ENCODE peak calls at places on chromosomes 12 and 14, in four cellular contexts. M is cardiac fibroblast; D is CD4-positive, CD25-positive, alpha-beta regulatory T cell; E is GM23248. J is an unnamed sample.

GRCh38 chr12:124692443-124692842 is 125.0 kb upstream of the NCOR2 start:
- DNase-seq in D (no peak), E (no peak), M (no peak), J (no peak)

GRCh38 chr14:67514650-67515385 is 18.3 kb upstream of the PLEKHH1 start:
- DNase-seq in M (peak), D (peak), E (peak), J (no peak)

GRCh38 chr12:92759634-92760268 is 57.0 kb downstream of the PLEKHG7 start:
- DNase-seq in D (no peak), E (peak), M (peak), J (no peak)

GRCh38 chr14:74048291-74048690 is 29.1 kb downstream of the BBOF1 start:
- DNase-seq in M (no peak), E (peak), D (no peak), J (peak)

GRCh38 chr14:76985540-76986260 is 42.8 kb downstream of the IRF2BPL start:
- DNase-seq in D (no peak), M (no peak), E (peak), J (no peak)

GRCh38 chr14:89721330-89721729 is 233.2 kb downstream of the EFCAB11 start:
- DNase-seq in M (no peak), D (no peak), E (no peak), J (no peak)

GRCh38 chr14:61320806-61321384 is 484 bp upstream of the PRKCH start:
- DNase-seq in M (no peak), D (no peak), E (no peak), J (no peak)

GRCh38 chr14:67977468-67978034 is 158.0 kb downstream of the RAD51B start:
- DNase-seq in E (no peak), D (no peak), M (no peak), J (no peak)

GRCh38 chr14:30573203-30573814 is 14.4 kb downstream of the G2E3 start:
- DNase-seq in E (peak), M (peak), D (no peak), J (no peak)

GRCh38 chr14:44979740-44980346 is 17.9 kb downstream of the TOGARAM1 start:
- DNase-seq in D (no peak), M (peak), E (no peak), J (no peak)

GRCh38 chr12:104929368-104929767 is 28.7 kb downstream of the SLC41A2 start:
- DNase-seq in M (no peak), E (no peak), D (no peak), J (no peak)

GRCh38 chr14:24241829-24242443 is 487 bp downstream of the TINF2 start:
- DNase-seq in D (peak), M (peak), E (peak), J (peak)

GRCh38 chr14:29896354-29896768 is 31.3 kb downstream of the PRKD1 start:
- DNase-seq in E (no peak), M (no peak), D (no peak), J (no peak)

GRCh38 chr14:85247071-85247470 is 282.9 kb upstream of the FLRT2 start:
- DNase-seq in M (no peak), E (no peak), D (no peak), J (no peak)

GRCh38 chr14:102870994-102871831 is 51.2 kb upstream of the AMN start:
- DNase-seq in E (no peak), D (no peak), M (no peak), J (no peak)

GRCh38 chr12:57006809-57007475 is 596 bp upstream of the ZBTB39 start:
- DNase-seq in D (no peak), E (no peak), M (no peak), J (no peak)

GRCh38 chr14:22981090-22982012 is 1.0 kb downstream of the AJUBA start:
- DNase-seq in D (no peak), E (peak), M (no peak), J (no peak)

GRCh38 chr12:116892741-116893140 is 11.5 kb upstream of the HRK start:
- DNase-seq in E (no peak), D (no peak), M (no peak), J (no peak)

GRCh38 chr12:110141389-110141788 is 17.2 kb downstream of the IFT81 start:
- DNase-seq in E (peak), M (peak), D (no peak), J (no peak)

GRCh38 chr12:92574046-92574783 is 128.6 kb upstream of the PLEKHG7 start:
- DNase-seq in M (no peak), D (no peak), E (peak), J (no peak)

GRCh38 chr12:95712269-95712668 is 78.3 kb downstream of the NTN4 start:
- DNase-seq in E (no peak), M (no peak), D (no peak), J (no peak)

GRCh38 chr14:55094630-55095157 is 34.4 kb upstream of the LGALS3 start:
- DNase-seq in D (no peak), E (peak), M (no peak), J (no peak)

GRCh38 chr14:58638231-58639205 is 756 bp downstream of the DACT1 start:
- DNase-seq in D (no peak), E (peak), M (peak), J (peak)

GRCh38 chr12:93361159-93361919 is 16.4 kb upstream of the NUDT4 start:
- DNase-seq in M (peak), E (peak), D (no peak), J (no peak)

GRCh38 chr14:93004699-93005082 is 81.7 kb downstream of the CHGA start:
- DNase-seq in D (no peak), M (no peak), E (no peak), J (no peak)

GRCh38 chr12:51746416-51746815 is 102.1 kb downstream of the FIGNL2 start:
- DNase-seq in D (no peak), E (no peak), M (no peak), J (no peak)

GRCh38 chr14:33589334-33589733 is 361.5 kb downstream of the EGLN3 start:
- DNase-seq in M (peak), D (no peak), E (peak), J (no peak)

GRCh38 chr14:101276309-101277091 is 284.8 kb upstream of the DIO3 start:
- DNase-seq in E (no peak), D (no peak), M (no peak), J (no peak)

GRCh38 chr12:4257442-4257841 is 16.1 kb upstream of the CCND2 start:
- DNase-seq in E (no peak), M (no peak), D (no peak), J (no peak)

GRCh38 chr14:55581011-55581806 is 1.2 kb downstream of the KTN1 start:
- DNase-seq in M (peak), D (peak), E (peak), J (peak)

GRCh38 chr14:95313707-95314106 is 6.0 kb downstream of the CLMN start:
- DNase-seq in D (no peak), M (peak), E (peak), J (no peak)

GRCh38 chr12:49111206-49111605 is 559 bp upstream of the LMBR1L start:
- DNase-seq in M (no peak), D (no peak), E (peak), J (no peak)

GRCh38 chr12:6613776-6614512 is 6.8 kb upstream of the CHD4 start:
- DNase-seq in E (peak), M (peak), D (no peak), J (peak)

GRCh38 chr14:46417066-46417465 is 234.5 kb downstream of the RPL10L start:
- DNase-seq in E (no peak), D (no peak), M (no peak), J (no peak)

GRCh38 chr12:9808531-9808930 is 18.8 kb upstream of the KLRF1 start:
- DNase-seq in D (no peak), M (no peak), E (no peak), J (no peak)

GRCh38 chr12:68899251-68899771 is 33.7 kb downstream of the CPM start:
- DNase-seq in E (peak), D (no peak), M (peak), J (no peak)

GRCh38 chr14:22837059-22837749 is 819 bp downstream of the MMP14 start:
- DNase-seq in E (peak), M (peak), D (no peak), J (no peak)

GRCh38 chr12:107807471-107808150 is 33.1 kb downstream of the ASCL4 start:
- DNase-seq in E (no peak), D (no peak), M (no peak), J (no peak)

GRCh38 chr12:62260733-62261683 is 804 bp downstream of the USP15 start:
- DNase-seq in D (peak), E (peak), M (peak), J (peak)

GRCh38 chr12:40010899-40011774 is 94.7 kb downstream of the SLC2A13 start:
- DNase-seq in D (peak), E (peak), M (peak), J (peak)

GRCh38 chr14:69880051-69880487 is 853 bp downstream of the SMOC1 start:
- DNase-seq in D (no peak), E (peak), M (no peak), J (no peak)
- H3K4me3 ChIP-seq in D (no peak), E (peak), M (no peak), J (no peak)

DNA sequence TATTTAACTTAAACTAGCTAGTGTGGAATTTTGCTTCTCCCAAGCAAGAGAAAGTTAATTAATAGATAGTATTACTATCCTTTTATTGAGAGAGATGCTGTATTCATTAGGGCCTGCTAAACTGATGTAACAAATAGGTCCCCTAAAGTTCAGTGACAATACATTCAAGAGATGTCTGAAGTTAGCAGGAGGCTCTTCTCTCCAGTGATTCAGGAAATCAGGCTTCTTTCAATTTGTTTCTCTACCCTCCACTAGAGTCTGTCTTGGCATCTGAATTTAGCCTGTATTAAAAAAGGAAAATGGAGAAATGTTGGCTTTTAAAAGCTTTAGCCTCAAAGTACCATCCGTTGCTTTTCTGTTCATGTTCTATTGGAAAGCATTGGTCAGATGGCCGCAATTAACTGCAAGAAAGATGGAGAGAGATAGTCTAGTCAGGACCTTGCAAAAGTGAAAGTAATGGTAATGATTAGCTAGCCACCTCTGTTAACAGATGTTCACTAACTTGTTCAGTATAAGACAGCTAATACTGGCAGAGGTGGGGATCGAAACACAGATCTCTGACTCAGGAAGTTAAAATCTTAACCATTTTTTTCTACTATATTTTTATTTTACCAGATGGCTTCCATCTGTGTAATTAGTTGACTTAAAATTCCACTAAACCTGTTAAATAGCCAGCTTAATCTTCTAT is 786.8 kb downstream of the TMTC2 start:
- DNase-seq in M (no peak), D (no peak), E (peak), J (no peak)
- H3K4me3 ChIP-seq in M (no peak), D (no peak), E (peak), J (no peak)

GRCh38 chr12:11710906-11711305 is 61.4 kb downstream of the ETV6 start:
- DNase-seq in M (no peak), D (no peak), E (no peak), J (no peak)
- H3K4me3 ChIP-seq in M (no peak), D (no peak), E (no peak), J (no peak)

GRCh38 chr12:132952371-132953162 is 3.5 kb downstream of the ZNF605 start:
- DNase-seq in D (no peak), E (no peak), M (no peak), J (no peak)
- H3K4me3 ChIP-seq in D (no peak), E (no peak), M (no peak), J (no peak)

DNA sequence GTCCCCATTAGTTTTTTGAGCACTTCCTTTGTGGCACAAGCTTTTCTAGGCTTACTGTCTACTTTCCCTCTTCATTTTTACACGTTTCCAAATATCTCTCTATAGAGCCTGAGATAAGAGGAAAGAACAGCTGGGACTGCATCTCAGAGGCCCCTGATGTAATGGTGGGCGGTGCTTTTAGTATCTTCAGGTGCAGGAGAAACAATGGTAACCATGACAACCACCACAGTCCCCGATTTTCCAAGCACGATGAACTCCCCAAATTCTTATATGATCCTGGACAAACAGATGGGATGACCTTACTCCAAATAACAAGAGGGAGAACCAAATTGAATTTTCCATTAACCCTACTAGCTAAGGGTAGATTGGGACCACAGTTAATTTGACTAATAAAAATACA is 103.3 kb downstream of the AEBP2 start:
- DNase-seq in D (no peak), E (no peak), M (no peak), J (no peak)
- H3K4me3 ChIP-seq in D (no peak), E (no peak), M (no peak), J (no peak)

DNA sequence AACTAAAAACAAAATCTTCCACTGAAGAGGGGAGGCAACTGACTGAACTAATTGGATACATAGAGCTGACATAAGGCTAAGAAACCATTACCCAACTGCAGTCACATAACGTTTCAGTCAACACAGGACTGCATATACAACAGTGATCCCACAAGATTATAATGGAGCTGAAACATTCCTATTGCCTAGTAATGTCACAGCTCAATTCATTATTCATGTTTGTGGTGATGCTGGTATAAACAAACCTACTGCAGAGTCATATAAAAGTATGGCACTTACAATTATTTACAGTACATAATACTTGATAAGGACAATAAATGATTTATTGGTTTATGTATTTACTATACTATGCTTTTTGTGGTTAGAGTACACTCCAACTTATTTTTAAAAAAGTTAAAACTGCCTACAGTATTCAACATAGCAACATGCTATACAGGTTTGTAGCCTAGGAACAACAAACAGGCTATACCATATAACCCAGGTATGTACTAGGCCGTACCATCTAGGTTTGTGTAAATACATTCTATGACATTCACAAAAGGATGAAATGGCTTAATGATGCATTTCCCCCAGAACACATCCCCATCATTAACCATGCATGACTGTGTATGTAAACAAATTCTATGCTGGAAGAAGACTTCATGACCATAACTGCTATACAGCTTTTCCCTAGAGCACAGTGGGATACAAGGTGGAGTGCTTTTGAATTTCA is 4.3 kb downstream of the NAP1L1 start:
- DNase-seq in E (peak), M (no peak), D (no peak), J (no peak)
- H3K4me3 ChIP-seq in E (no peak), M (no peak), D (peak), J (no peak)

GRCh38 chr14:50530358-50530757 is 2.0 kb downstream of the MAP4K5 start:
- DNase-seq in D (no peak), M (peak), E (peak), J (no peak)
- H3K4me3 ChIP-seq in D (peak), M (peak), E (peak), J (peak)

GRCh38 chr14:75720828-75721227 is 59.8 kb downstream of the TTLL5 start:
- DNase-seq in D (no peak), M (peak), E (peak), J (no peak)
- H3K4me3 ChIP-seq in D (no peak), M (no peak), E (no peak), J (no peak)

J was measured in HAP-1.